ENCODE peak calls at places on chromosomes 16 and 17, in four cellular contexts. Z is GM12878, M is K562, K is HepG2. S is an unnamed sample.

GRCh38 chr16:875182-876040 is 74.9 kb upstream of the GNG13 start:
- DNase-seq in Z (no peak), M (no peak), K (no peak), S (no peak)

GRCh38 chr16:30054959-30055553 is 10.5 kb upstream of the ALDOA start:
- DNase-seq in Z (no peak), M (peak; percentile 54), K (peak; percentile 62), S (peak; percentile 84)

GRCh38 chr16:55040366-55041086 is 109.9 kb downstream of the IRX5 start:
- DNase-seq in Z (no peak), M (no peak), K (no peak), S (no peak)

GRCh38 chr16:67641779-67642708 is 2.9 kb upstream of the CARMIL2 start:
- DNase-seq in Z (no peak), M (no peak), K (no peak), S (no peak)

GRCh38 chr17:7579001-7579838 is at the start of gene CD68:
- DNase-seq in Z (no peak), M (no peak), K (peak; percentile 93), S (no peak)

GRCh38 chr16:21158208-21159110 is at the start of gene LDAF1:
- DNase-seq in Z (no peak), M (peak; percentile 91), K (peak; percentile 33), S (peak; percentile 89)

GRCh38 chr17:64343833-64344637 is 46.6 kb downstream of the PECAM1 start:
- DNase-seq in Z (no peak), M (no peak), K (peak; percentile 74), S (no peak)

GRCh38 chr16:54632322-54632721 is 298.3 kb upstream of the IRX5 start:
- DNase-seq in Z (no peak), M (no peak), K (no peak), S (no peak)

GRCh38 chr16:84340305-84341040 is 27.9 kb upstream of the ATP2C2 start:
- DNase-seq in Z (no peak), M (no peak), K (no peak), S (no peak)

GRCh38 chr16:54722210-54722676 is 208.4 kb upstream of the IRX5 start:
- DNase-seq in Z (no peak), M (no peak), K (peak; percentile 11), S (no peak)

GRCh38 chr16:79605999-79606398 is 5.5 kb upstream of the MAF start:
- DNase-seq in Z (no peak), M (no peak), K (no peak), S (no peak)

GRCh38 chr17:29078183-29079045 is 35.5 kb downstream of the PIPOX start:
- DNase-seq in Z (no peak), M (no peak), K (no peak), S (no peak)

GRCh38 chr16:15990902-15991301 is 41.5 kb downstream of the ABCC1 start:
- DNase-seq in Z (no peak), M (peak; percentile 32), K (no peak), S (no peak)

GRCh38 chr17:19551148-19551547 is 17.5 kb downstream of the SLC47A1 start:
- DNase-seq in Z (no peak), M (no peak), K (peak; percentile 75), S (no peak)
- TF ChIP-seq CBFB in Z (no peak), M (no peak), K (no peak), S (no peak)

GRCh38 chr16:85444879-85445778 is 168.0 kb upstream of the GSE1 start:
- DNase-seq in Z (no peak), M (peak; percentile 52), K (no peak), S (no peak)
- TF ChIP-seq CTCF in Z (no peak), M (no peak), K (peak; percentile 37), S (no peak)

GRCh38 chr17:67476787-67477335 is 99.8 kb downstream of the PITPNC1 start:
- DNase-seq in Z (no peak), M (no peak), K (no peak), S (no peak)

GRCh38 chr17:67479119-67479517 is 102.0 kb downstream of the PITPNC1 start:
- DNase-seq in Z (no peak), M (no peak), K (no peak), S (no peak)

GRCh38 chr17:67475161-67475887 is 98.2 kb downstream of the PITPNC1 start:
- DNase-seq in Z (peak; percentile 53), M (peak; percentile 15), K (peak; percentile 50), S (peak; percentile 78)

GRCh38 chr17:67478266-67479118 is 101.4 kb downstream of the PITPNC1 start:
- DNase-seq in Z (no peak), M (no peak), K (no peak), S (no peak)

DNA sequence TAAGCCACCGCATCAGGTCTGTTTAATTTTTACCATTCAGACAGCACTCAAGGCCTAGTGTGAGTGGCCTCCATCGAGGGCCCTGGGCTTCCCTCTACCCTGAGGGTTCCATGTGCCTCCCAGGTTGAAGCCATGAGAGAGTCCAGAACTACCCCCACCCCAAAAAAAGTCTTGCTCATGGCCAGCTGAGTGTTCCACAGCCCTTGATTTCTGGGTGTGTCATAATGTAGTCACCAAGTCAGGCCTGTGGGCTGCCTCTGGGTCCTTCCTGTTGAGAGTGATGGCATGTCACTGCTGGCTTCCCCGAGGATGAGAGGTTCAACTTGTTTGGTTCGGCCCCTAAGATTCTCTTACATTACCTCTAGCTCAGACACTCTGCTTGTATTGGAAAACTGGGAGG is 100.6 kb downstream of the PITPNC1 start:
- DNase-seq in Z (no peak), M (no peak), K (no peak), S (no peak)
- TF ChIP-seq CBFB in Z (no peak), M (no peak), K (no peak), S (no peak)

DNA sequence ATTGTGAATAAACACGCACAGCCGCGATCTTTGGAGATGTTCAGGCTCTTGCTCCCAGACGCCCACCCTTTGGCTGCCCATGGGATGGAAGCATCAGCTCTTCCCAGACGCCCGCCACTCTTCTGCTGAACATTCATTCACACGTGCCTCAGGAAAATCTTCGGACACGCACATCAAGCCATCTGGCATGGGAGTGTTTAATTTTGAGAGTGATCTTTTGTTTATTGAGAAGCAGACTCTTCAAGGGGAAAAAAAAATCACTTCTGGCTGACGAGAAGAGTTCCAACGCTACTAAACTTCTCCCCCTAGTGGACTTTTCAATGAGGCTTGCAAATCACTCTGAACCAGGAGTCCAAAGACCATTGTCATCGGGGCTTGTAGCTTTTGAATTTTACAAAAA is 62.0 kb upstream of the NUDT7 start:
- DNase-seq in Z (no peak), M (peak; percentile 13), K (peak; percentile 35), S (no peak)
- TF ChIP-seq CTCF in Z (no peak), M (peak; percentile 39), K (peak; percentile 63), S (no peak)

S was measured in WTC11.